ENCODE peak calls at places on chromosomes 5 and 9, in seven cellular contexts. One of them, this sample, is unnamed.

GRCh38 chr5:96149546-96149945 is 187.9 kb upstream of the ELL2 start:
- DNase-seq in tibial nerve: no peak
- DNase-seq in cardiac muscle cell: no peak
- DNase-seq in AG04450: no peak
- DNase-seq in bronchial epithelial cell: peak; percentile 97
- DNase-seq in CD8-positive, alpha-beta memory T cell: no peak
- DNase-seq in Caco-2: no peak
- DNase-seq in this sample: no peak

GRCh38 chr5:148393390-148393741 is 9.6 kb downstream of the FBXO38 start:
- DNase-seq in cardiac muscle cell: no peak
- DNase-seq in tibial nerve: no peak
- DNase-seq in CD8-positive, alpha-beta memory T cell: no peak
- DNase-seq in AG04450: no peak
- DNase-seq in bronchial epithelial cell: no peak
- DNase-seq in Caco-2: no peak
- DNase-seq in this sample: no peak

GRCh38 chr5:36613771-36614656 is 7.6 kb downstream of the SLC1A3 start:
- DNase-seq in AG04450: no peak
- DNase-seq in CD8-positive, alpha-beta memory T cell: no peak
- DNase-seq in bronchial epithelial cell: no peak
- DNase-seq in cardiac muscle cell: peak; percentile 31
- DNase-seq in tibial nerve: no peak
- DNase-seq in Caco-2: no peak
- DNase-seq in this sample: no peak

GRCh38 chr5:7849531-7850240 is 1.2 kb downstream of the CFAP90 start:
- DNase-seq in tibial nerve: no peak
- DNase-seq in bronchial epithelial cell: no peak
- DNase-seq in AG04450: no peak
- DNase-seq in cardiac muscle cell: peak; percentile 72
- DNase-seq in CD8-positive, alpha-beta memory T cell: no peak
- DNase-seq in Caco-2: peak; percentile 57
- DNase-seq in this sample: peak; percentile 26

GRCh38 chr9:124869986-124870560 is 8.1 kb downstream of the ARPC5L start:
- DNase-seq in AG04450: no peak
- DNase-seq in Caco-2: no peak
- DNase-seq in bronchial epithelial cell: no peak
- DNase-seq in tibial nerve: no peak
- DNase-seq in cardiac muscle cell: peak; percentile 22
- DNase-seq in CD8-positive, alpha-beta memory T cell: peak; percentile 89
- DNase-seq in this sample: no peak

GRCh38 chr9:89797970-89798369 is 193.2 kb downstream of the GADD45G start:
- DNase-seq in AG04450: no peak
- DNase-seq in bronchial epithelial cell: no peak
- DNase-seq in CD8-positive, alpha-beta memory T cell: no peak
- DNase-seq in cardiac muscle cell: no peak
- DNase-seq in tibial nerve: no peak
- DNase-seq in Caco-2: no peak
- DNase-seq in this sample: no peak

GRCh38 chr9:130320697-130321080 is 55.1 kb downstream of the HMCN2 start:
- DNase-seq in cardiac muscle cell: peak; percentile 26
- DNase-seq in tibial nerve: no peak
- DNase-seq in bronchial epithelial cell: no peak
- DNase-seq in Caco-2: no peak
- DNase-seq in CD8-positive, alpha-beta memory T cell: no peak
- DNase-seq in AG04450: no peak
- DNase-seq in this sample: no peak

GRCh38 chr5:141094481-141095262 is at the start of gene PCDHB2:
- DNase-seq in Caco-2: no peak
- DNase-seq in CD8-positive, alpha-beta memory T cell: no peak
- DNase-seq in tibial nerve: peak; percentile 12
- DNase-seq in cardiac muscle cell: peak; percentile 91
- DNase-seq in AG04450: no peak
- DNase-seq in bronchial epithelial cell: peak; percentile 15
- DNase-seq in this sample: peak; percentile 42

GRCh38 chr5:135446186-135446585 is 962 bp downstream of the DCANP1 start:
- DNase-seq in bronchial epithelial cell: no peak
- DNase-seq in CD8-positive, alpha-beta memory T cell: no peak
- DNase-seq in tibial nerve: no peak
- DNase-seq in cardiac muscle cell: no peak
- DNase-seq in AG04450: no peak
- DNase-seq in Caco-2: no peak
- DNase-seq in this sample: no peak

GRCh38 chr5:95715799-95716461 is 15.2 kb upstream of the RHOBTB3 start:
- DNase-seq in AG04450: no peak
- DNase-seq in Caco-2: no peak
- DNase-seq in cardiac muscle cell: no peak
- DNase-seq in tibial nerve: no peak
- DNase-seq in CD8-positive, alpha-beta memory T cell: no peak
- DNase-seq in bronchial epithelial cell: peak; percentile 89
- DNase-seq in this sample: no peak

GRCh38 chr5:143781993-143782520 is 29.9 kb upstream of the HMHB1 start:
- DNase-seq in cardiac muscle cell: no peak
- DNase-seq in CD8-positive, alpha-beta memory T cell: no peak
- DNase-seq in tibial nerve: no peak
- DNase-seq in Caco-2: no peak
- DNase-seq in bronchial epithelial cell: no peak
- DNase-seq in AG04450: no peak
- DNase-seq in this sample: no peak

GRCh38 chr5:74262810-74263209 is 377.7 kb downstream of the ENC1 start:
- DNase-seq in bronchial epithelial cell: peak; percentile 25
- DNase-seq in AG04450: no peak
- DNase-seq in cardiac muscle cell: no peak
- DNase-seq in tibial nerve: no peak
- DNase-seq in Caco-2: no peak
- DNase-seq in CD8-positive, alpha-beta memory T cell: no peak
- DNase-seq in this sample: no peak

GRCh38 chr5:36108758-36109245 is 42.1 kb upstream of the UGT3A2 start:
- DNase-seq in cardiac muscle cell: no peak
- DNase-seq in Caco-2: no peak
- DNase-seq in CD8-positive, alpha-beta memory T cell: no peak
- DNase-seq in AG04450: no peak
- DNase-seq in bronchial epithelial cell: peak; percentile 35
- DNase-seq in tibial nerve: no peak
- DNase-seq in this sample: no peak

GRCh38 chr9:72383978-72384709 is 19.1 kb upstream of the ZFAND5 start:
- DNase-seq in bronchial epithelial cell: peak; percentile 62
- DNase-seq in AG04450: peak; percentile 66
- DNase-seq in CD8-positive, alpha-beta memory T cell: no peak
- DNase-seq in tibial nerve: no peak
- DNase-seq in cardiac muscle cell: no peak
- DNase-seq in Caco-2: no peak
- DNase-seq in this sample: no peak

GRCh38 chr5:176319827-176320554 is 41.6 kb downstream of the KIAA1191 start:
- DNase-seq in CD8-positive, alpha-beta memory T cell: no peak
- DNase-seq in tibial nerve: no peak
- DNase-seq in Caco-2: no peak
- DNase-seq in bronchial epithelial cell: peak; percentile 26
- DNase-seq in AG04450: no peak
- DNase-seq in cardiac muscle cell: peak; percentile 10
- DNase-seq in this sample: no peak

GRCh38 chr9:69155341-69156030 is 18.6 kb upstream of the TJP2 start:
- DNase-seq in cardiac muscle cell: no peak
- DNase-seq in tibial nerve: no peak
- DNase-seq in Caco-2: peak; percentile 18
- DNase-seq in bronchial epithelial cell: peak; percentile 75
- DNase-seq in CD8-positive, alpha-beta memory T cell: no peak
- DNase-seq in AG04450: no peak
- DNase-seq in this sample: no peak

GRCh38 chr5:143980506-143980905 is 168.5 kb downstream of the HMHB1 start:
- DNase-seq in AG04450: no peak
- DNase-seq in Caco-2: no peak
- DNase-seq in cardiac muscle cell: no peak
- DNase-seq in CD8-positive, alpha-beta memory T cell: no peak
- DNase-seq in tibial nerve: no peak
- DNase-seq in bronchial epithelial cell: no peak
- DNase-seq in this sample: no peak

GRCh38 chr9:2798423-2798822 is 45.5 kb downstream of the PUM3 start:
- DNase-seq in tibial nerve: no peak
- DNase-seq in bronchial epithelial cell: no peak
- DNase-seq in CD8-positive, alpha-beta memory T cell: no peak
- DNase-seq in cardiac muscle cell: no peak
- DNase-seq in Caco-2: no peak
- DNase-seq in AG04450: no peak
- DNase-seq in this sample: no peak

GRCh38 chr5:11557063-11557462 is 347.2 kb downstream of the CTNND2 start:
- DNase-seq in cardiac muscle cell: no peak
- DNase-seq in tibial nerve: no peak
- DNase-seq in AG04450: no peak
- DNase-seq in bronchial epithelial cell: no peak
- DNase-seq in Caco-2: no peak
- DNase-seq in CD8-positive, alpha-beta memory T cell: no peak
- DNase-seq in this sample: no peak

DNA sequence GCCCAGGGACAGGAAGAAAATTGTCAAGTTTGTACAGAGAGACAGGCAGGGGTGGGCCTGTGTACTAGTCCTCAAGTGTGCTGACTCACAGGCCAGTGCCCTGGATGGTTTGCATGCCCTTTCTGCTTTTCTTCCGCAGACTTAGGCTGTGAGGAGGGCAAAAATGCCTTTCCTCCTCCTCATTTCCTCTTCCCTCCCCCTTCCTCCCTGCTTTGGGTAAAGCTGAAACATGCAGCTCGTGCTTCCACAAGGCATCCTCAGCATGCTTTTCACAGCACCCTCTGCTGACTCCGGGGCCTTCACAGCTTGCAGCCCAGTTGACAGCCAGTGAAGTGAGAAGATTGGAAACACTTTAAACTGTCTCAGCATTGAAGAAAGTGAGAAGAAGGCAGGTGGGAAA is 138.6 kb downstream of the GRIA1 start:
- DNase-seq in cardiac muscle cell: peak; percentile 63
- DNase-seq in bronchial epithelial cell: peak; percentile 98
- DNase-seq in AG04450: peak; percentile 88
- DNase-seq in Caco-2: no peak
- DNase-seq in tibial nerve: peak; percentile 20
- DNase-seq in CD8-positive, alpha-beta memory T cell: no peak
- DNase-seq in this sample: no peak
- H3K4me3 ChIP-seq in cardiac muscle cell: no peak overlapping the region
- H3K4me3 ChIP-seq in bronchial epithelial cell: no peak overlapping the region
- H3K4me3 ChIP-seq in AG04450: no peak overlapping the region
- H3K4me3 ChIP-seq in Caco-2: no peak overlapping the region
- H3K4me3 ChIP-seq in tibial nerve: no peak overlapping the region
- H3K4me3 ChIP-seq in CD8-positive, alpha-beta memory T cell: no peak overlapping the region
- H3K4me3 ChIP-seq in this sample: no peak overlapping the region

GRCh38 chr5:53482717-53483638 is 2.5 kb downstream of the FST start:
- DNase-seq in cardiac muscle cell: peak; percentile 40
- DNase-seq in tibial nerve: no peak
- DNase-seq in bronchial epithelial cell: no peak
- DNase-seq in AG04450: no peak
- DNase-seq in Caco-2: peak; percentile 20
- DNase-seq in CD8-positive, alpha-beta memory T cell: no peak
- DNase-seq in this sample: peak; percentile 45
- H3K4me3 ChIP-seq in cardiac muscle cell: peak overlapping the region; percentile 93
- H3K4me3 ChIP-seq in tibial nerve: peak overlapping the region; percentile 88
- H3K4me3 ChIP-seq in bronchial epithelial cell: peak overlapping the region; percentile 55
- H3K4me3 ChIP-seq in AG04450: peak overlapping the region; percentile 97
- H3K4me3 ChIP-seq in Caco-2: peak overlapping the region; percentile 27
- H3K4me3 ChIP-seq in CD8-positive, alpha-beta memory T cell: peak overlapping the region; percentile 63
- H3K4me3 ChIP-seq in this sample: peak overlapping the region; percentile 52

GRCh38 chr9:110206388-110206787 is 1.6 kb downstream of the C9orf152 start:
- DNase-seq in Caco-2: no peak
- DNase-seq in AG04450: no peak
- DNase-seq in tibial nerve: no peak
- DNase-seq in cardiac muscle cell: no peak
- DNase-seq in bronchial epithelial cell: no peak
- DNase-seq in CD8-positive, alpha-beta memory T cell: no peak
- DNase-seq in this sample: no peak
- H3K4me3 ChIP-seq in Caco-2: no peak overlapping the region
- H3K4me3 ChIP-seq in AG04450: no peak overlapping the region
- H3K4me3 ChIP-seq in tibial nerve: no peak overlapping the region
- H3K4me3 ChIP-seq in cardiac muscle cell: no peak overlapping the region
- H3K4me3 ChIP-seq in bronchial epithelial cell: no peak overlapping the region
- H3K4me3 ChIP-seq in CD8-positive, alpha-beta memory T cell: no peak overlapping the region
- H3K4me3 ChIP-seq in this sample: no peak overlapping the region

GRCh38 chr5:21236896-21237830 is 1249.2 kb upstream of the CDH18 start:
- DNase-seq in tibial nerve: no peak
- DNase-seq in Caco-2: no peak
- DNase-seq in bronchial epithelial cell: peak; percentile 96
- DNase-seq in AG04450: no peak
- DNase-seq in CD8-positive, alpha-beta memory T cell: no peak
- DNase-seq in cardiac muscle cell: no peak
- DNase-seq in this sample: no peak
- H3K4me3 ChIP-seq in tibial nerve: no peak overlapping the region
- H3K4me3 ChIP-seq in Caco-2: no peak overlapping the region
- H3K4me3 ChIP-seq in bronchial epithelial cell: no peak overlapping the region
- H3K4me3 ChIP-seq in AG04450: no peak overlapping the region
- H3K4me3 ChIP-seq in CD8-positive, alpha-beta memory T cell: no peak overlapping the region
- H3K4me3 ChIP-seq in cardiac muscle cell: no peak overlapping the region
- H3K4me3 ChIP-seq in this sample: no peak overlapping the region

GRCh38 chr5:119400248-119400647 is 44.4 kb downstream of the TNFAIP8 start:
- DNase-seq in AG04450: no peak
- DNase-seq in CD8-positive, alpha-beta memory T cell: no peak
- DNase-seq in cardiac muscle cell: no peak
- DNase-seq in bronchial epithelial cell: peak; percentile 74
- DNase-seq in tibial nerve: no peak
- DNase-seq in Caco-2: peak; percentile 51
- DNase-seq in this sample: no peak
- H3K4me3 ChIP-seq in AG04450: no peak overlapping the region
- H3K4me3 ChIP-seq in CD8-positive, alpha-beta memory T cell: no peak overlapping the region
- H3K4me3 ChIP-seq in cardiac muscle cell: no peak overlapping the region
- H3K4me3 ChIP-seq in bronchial epithelial cell: no peak overlapping the region
- H3K4me3 ChIP-seq in tibial nerve: no peak overlapping the region
- H3K4me3 ChIP-seq in Caco-2: no peak overlapping the region
- H3K4me3 ChIP-seq in this sample: no peak overlapping the region